ENCODE peak calls at places on chromosome 12, in five cellular contexts. One of them, this sample, is unnamed.

GRCh38 chr12:54650409-54650808 is 2.2 kb upstream of the DCD start:
- DNase-seq in GM23248: peak; percentile 40
- DNase-seq in testis: no peak
- DNase-seq in PC-3: peak; percentile 20
- DNase-seq in endodermal cell: no peak
- DNase-seq in this sample: no peak

GRCh38 chr12:48105321-48105866 is 485 bp downstream of the SENP1 start:
- DNase-seq in GM23248: peak; percentile 62
- DNase-seq in testis: no peak
- DNase-seq in PC-3: peak; percentile 27
- DNase-seq in endodermal cell: no peak
- DNase-seq in this sample: no peak

GRCh38 chr12:104384141-104384880 is 72.4 kb upstream of the CHST11 start:
- DNase-seq in GM23248: no peak
- DNase-seq in testis: no peak
- DNase-seq in PC-3: peak; percentile 26
- DNase-seq in endodermal cell: no peak
- DNase-seq in this sample: no peak

GRCh38 chr12:111437816-111438454 is 32.2 kb downstream of the SH2B3 start:
- DNase-seq in GM23248: peak; percentile 92
- DNase-seq in testis: no peak
- DNase-seq in PC-3: peak; percentile 43
- DNase-seq in endodermal cell: peak; percentile 64
- DNase-seq in this sample: no peak

GRCh38 chr12:121132601-121133481 is at the start of gene P2RX7:
- DNase-seq in GM23248: peak; percentile 91
- DNase-seq in testis: peak; percentile 94
- DNase-seq in PC-3: peak; percentile 95
- DNase-seq in endodermal cell: peak; percentile 92
- DNase-seq in this sample: peak; percentile 83

GRCh38 chr12:119835068-119835467 is 42.1 kb downstream of the CIT start:
- DNase-seq in GM23248: peak; percentile 10
- DNase-seq in testis: no peak
- DNase-seq in PC-3: peak; percentile 16
- DNase-seq in endodermal cell: peak; percentile 83
- DNase-seq in this sample: peak; percentile 39

GRCh38 chr12:21301-22189 is 45.0 kb upstream of the IQSEC3 start:
- DNase-seq in GM23248: no peak
- DNase-seq in testis: peak; percentile 11
- DNase-seq in PC-3: peak; percentile 0
- DNase-seq in endodermal cell: peak; percentile 39
- DNase-seq in this sample: no peak

GRCh38 chr12:76860301-76860700 is 18.5 kb downstream of the CSRP2 start:
- DNase-seq in GM23248: no peak
- DNase-seq in testis: no peak
- DNase-seq in PC-3: no peak
- DNase-seq in endodermal cell: no peak
- DNase-seq in this sample: no peak

GRCh38 chr12:49825360-49825970 is 2.7 kb downstream of the NCKAP5L start:
- DNase-seq in GM23248: peak; percentile 88
- DNase-seq in testis: no peak
- DNase-seq in PC-3: no peak
- DNase-seq in endodermal cell: peak; percentile 72
- DNase-seq in this sample: peak; percentile 66

GRCh38 chr12:120474092-120474960 is 4.8 kb upstream of the SRSF9 start:
- DNase-seq in GM23248: peak; percentile 92
- DNase-seq in testis: peak; percentile 52
- DNase-seq in PC-3: peak; percentile 99
- DNase-seq in endodermal cell: peak; percentile 74
- DNase-seq in this sample: peak; percentile 47

GRCh38 chr12:998020-998874 is 7.2 kb downstream of the ERC1 start:
- DNase-seq in GM23248: no peak
- DNase-seq in testis: no peak
- DNase-seq in PC-3: no peak
- DNase-seq in endodermal cell: peak; percentile 42
- DNase-seq in this sample: no peak

GRCh38 chr12:462936-463705 is 3.4 kb downstream of the B4GALNT3 start:
- DNase-seq in GM23248: no peak
- DNase-seq in testis: no peak
- DNase-seq in PC-3: peak; percentile 66
- DNase-seq in endodermal cell: peak; percentile 64
- DNase-seq in this sample: no peak

GRCh38 chr12:8033153-8034044 is 883 bp downstream of the FOXJ2 start:
- DNase-seq in GM23248: peak; percentile 67
- DNase-seq in testis: peak; percentile 91
- DNase-seq in PC-3: peak; percentile 26
- DNase-seq in endodermal cell: peak; percentile 88
- DNase-seq in this sample: peak; percentile 91

GRCh38 chr12:115374480-115375187 is 690.7 kb upstream of the TBX3 start:
- DNase-seq in GM23248: no peak
- DNase-seq in testis: no peak
- DNase-seq in PC-3: no peak
- DNase-seq in endodermal cell: no peak
- DNase-seq in this sample: no peak

GRCh38 chr12:115377781-115378180 is 693.8 kb upstream of the TBX3 start:
- DNase-seq in GM23248: no peak
- DNase-seq in testis: no peak
- DNase-seq in PC-3: peak; percentile 41
- DNase-seq in endodermal cell: no peak
- DNase-seq in this sample: no peak

GRCh38 chr12:115378296-115378695 is 694.3 kb upstream of the TBX3 start:
- DNase-seq in GM23248: no peak
- DNase-seq in testis: no peak
- DNase-seq in PC-3: no peak
- DNase-seq in endodermal cell: no peak
- DNase-seq in this sample: no peak

GRCh38 chr12:115377230-115377629 is 693.3 kb upstream of the TBX3 start:
- DNase-seq in GM23248: no peak
- DNase-seq in testis: no peak
- DNase-seq in PC-3: no peak
- DNase-seq in endodermal cell: no peak
- DNase-seq in this sample: no peak

GRCh38 chr12:115375188-115375991 is 691.4 kb upstream of the TBX3 start:
- DNase-seq in GM23248: peak; percentile 75
- DNase-seq in testis: no peak
- DNase-seq in PC-3: peak; percentile 74
- DNase-seq in endodermal cell: peak; percentile 57
- DNase-seq in this sample: no peak
- H3K36me3 ChIP-seq in GM23248: no peaks in the 10 kb centered on the region
- H3K36me3 ChIP-seq in testis: no peaks in the 10 kb centered on the region
- H3K36me3 ChIP-seq in PC-3: no peaks in the 10 kb centered on the region
- H3K36me3 ChIP-seq in endodermal cell: no peaks in the 10 kb centered on the region
- H3K36me3 ChIP-seq in this sample: no peaks in the 10 kb centered on the region

GRCh38 chr12:20513189-20513588 is 144.9 kb downstream of the PDE3A start:
- DNase-seq in GM23248: peak; percentile 18
- DNase-seq in testis: no peak
- DNase-seq in PC-3: no peak
- DNase-seq in endodermal cell: no peak
- DNase-seq in this sample: no peak
- H3K36me3 ChIP-seq in GM23248: no peaks in the 10 kb centered on the region
- H3K36me3 ChIP-seq in testis: no peaks in the 10 kb centered on the region
- H3K36me3 ChIP-seq in PC-3: no peaks in the 10 kb centered on the region
- H3K36me3 ChIP-seq in endodermal cell: no peaks in the 10 kb centered on the region
- H3K36me3 ChIP-seq in this sample: no peaks in the 10 kb centered on the region

GRCh38 chr12:108647936-108648287 is 14.2 kb upstream of the SELPLG start:
- DNase-seq in GM23248: no peak
- DNase-seq in testis: no peak
- DNase-seq in PC-3: no peak
- DNase-seq in endodermal cell: peak; percentile 57
- DNase-seq in this sample: no peak
- H3K36me3 ChIP-seq in GM23248: peaks cover 78% of the 10 kb centered on the region
- H3K36me3 ChIP-seq in testis: no peaks in the 10 kb centered on the region
- H3K36me3 ChIP-seq in PC-3: peaks cover 74% of the 10 kb centered on the region
- H3K36me3 ChIP-seq in endodermal cell: peaks cover 98% of the 10 kb centered on the region
- H3K36me3 ChIP-seq in this sample: peaks cover 11% of the 10 kb centered on the region

GRCh38 chr12:31279525-31279924 is 46.4 kb downstream of the SINHCAF start:
- DNase-seq in GM23248: no peak
- DNase-seq in testis: no peak
- DNase-seq in PC-3: no peak
- DNase-seq in endodermal cell: peak; percentile 55
- DNase-seq in this sample: no peak

GRCh38 chr12:31277081-31277480 is 48.9 kb downstream of the SINHCAF start:
- DNase-seq in GM23248: no peak
- DNase-seq in testis: no peak
- DNase-seq in PC-3: no peak
- DNase-seq in endodermal cell: no peak
- DNase-seq in this sample: no peak

GRCh38 chr12:31280183-31280582 is 45.8 kb downstream of the SINHCAF start:
- DNase-seq in GM23248: no peak
- DNase-seq in testis: no peak
- DNase-seq in PC-3: no peak
- DNase-seq in endodermal cell: no peak
- DNase-seq in this sample: no peak

GRCh38 chr12:31275491-31275890 is 50.5 kb downstream of the SINHCAF start:
- DNase-seq in GM23248: no peak
- DNase-seq in testis: no peak
- DNase-seq in PC-3: no peak
- DNase-seq in endodermal cell: no peak
- DNase-seq in this sample: no peak

DNA sequence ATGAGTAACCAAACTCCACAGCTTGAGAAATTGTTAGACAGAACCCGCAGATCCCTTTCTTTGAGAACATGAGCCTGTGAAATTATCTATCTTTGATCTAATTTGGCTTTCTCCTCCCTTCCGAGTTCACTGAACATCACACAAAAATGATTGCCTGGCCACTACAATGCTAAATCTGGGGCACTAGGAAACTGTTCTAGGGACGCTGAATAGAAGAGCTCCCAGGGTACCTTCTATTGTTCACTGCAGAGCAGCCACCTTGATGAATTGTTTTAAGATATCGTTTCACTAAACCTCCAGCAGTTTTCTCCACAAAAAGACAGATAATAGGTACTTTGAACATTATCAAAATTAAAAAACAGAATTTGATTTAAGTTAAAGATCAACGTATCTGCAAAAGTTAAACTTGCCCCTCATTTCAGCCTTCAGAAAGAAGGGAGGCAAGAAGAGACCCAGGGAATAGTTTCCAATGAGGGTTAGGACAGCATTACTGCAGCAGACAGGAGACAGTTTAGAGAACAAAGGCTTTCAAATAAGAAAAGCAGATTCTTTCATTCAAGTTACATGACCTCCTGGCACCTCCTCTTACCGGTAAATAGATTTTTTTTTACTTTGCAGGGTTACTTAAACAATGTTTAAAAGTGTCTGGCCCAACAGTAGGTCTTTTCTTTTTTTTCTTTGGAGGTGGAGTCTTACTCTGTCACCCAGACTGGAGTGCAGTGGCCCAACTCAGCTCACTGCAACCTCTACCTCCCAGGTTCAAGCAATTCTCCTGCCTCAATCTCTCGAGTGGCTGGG is 47.3 kb downstream of the SINHCAF start:
- DNase-seq in GM23248: no peak
- DNase-seq in testis: no peak
- DNase-seq in PC-3: no peak
- DNase-seq in endodermal cell: no peak
- DNase-seq in this sample: no peak
- H3K36me3 ChIP-seq in GM23248: peaks cover 5% of the 10 kb centered on the region
- H3K36me3 ChIP-seq in testis: no peaks in the 10 kb centered on the region
- H3K36me3 ChIP-seq in PC-3: peaks cover 4% of the 10 kb centered on the region
- H3K36me3 ChIP-seq in endodermal cell: peaks cover 66% of the 10 kb centered on the region
- H3K36me3 ChIP-seq in this sample: peaks cover 21% of the 10 kb centered on the region

GRCh38 chr12:53180931-53181645 is 363 bp upstream of the CSAD start:
- DNase-seq in GM23248: peak; percentile 85
- DNase-seq in testis: peak; percentile 84
- DNase-seq in PC-3: peak; percentile 86
- DNase-seq in endodermal cell: peak; percentile 93
- DNase-seq in this sample: peak; percentile 98

GRCh38 chr12:53184828-53185227 is 4.1 kb upstream of the CSAD start:
- DNase-seq in GM23248: no peak
- DNase-seq in testis: no peak
- DNase-seq in PC-3: no peak
- DNase-seq in endodermal cell: no peak
- DNase-seq in this sample: no peak

GRCh38 chr12:53180270-53180930 is at the start of the genes CSAD and ZNF740:
- DNase-seq in GM23248: peak; percentile 99
- DNase-seq in testis: peak; percentile 98
- DNase-seq in PC-3: peak; percentile 98
- DNase-seq in endodermal cell: peak; percentile 100
- DNase-seq in this sample: peak; percentile 99

GRCh38 chr12:53181935-53182334 is 1.2 kb upstream of the CSAD start:
- DNase-seq in GM23248: peak; percentile 27
- DNase-seq in testis: no peak
- DNase-seq in PC-3: no peak
- DNase-seq in endodermal cell: peak; percentile 29
- DNase-seq in this sample: no peak

DNA sequence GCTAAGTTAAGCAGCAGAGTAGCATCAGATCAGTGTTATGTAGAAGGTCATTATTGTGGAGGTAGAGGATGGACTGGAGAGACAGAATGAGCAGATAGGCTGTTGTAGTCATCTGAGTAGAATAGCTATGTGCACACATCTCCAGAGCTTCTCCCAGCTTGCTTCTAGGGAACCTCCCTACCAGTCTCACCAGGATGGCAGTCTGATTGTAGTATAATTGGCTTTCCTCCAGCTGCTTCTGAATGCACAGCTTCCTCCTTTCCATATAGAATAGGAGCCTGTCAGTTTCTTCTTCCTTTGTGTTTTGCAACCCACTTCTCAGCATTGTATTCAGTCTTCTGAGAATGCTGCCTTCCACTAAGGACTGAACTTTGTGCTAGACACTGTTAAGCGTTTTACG is 2.1 kb upstream of the CSAD start:
- DNase-seq in GM23248: peak; percentile 47
- DNase-seq in testis: no peak
- DNase-seq in PC-3: peak; percentile 23
- DNase-seq in endodermal cell: no peak
- DNase-seq in this sample: no peak
- H3K36me3 ChIP-seq in GM23248: peaks cover 36% of the 10 kb centered on the region
- H3K36me3 ChIP-seq in testis: peaks cover 3% of the 10 kb centered on the region
- H3K36me3 ChIP-seq in PC-3: peaks cover 46% of the 10 kb centered on the region
- H3K36me3 ChIP-seq in endodermal cell: peaks cover 64% of the 10 kb centered on the region
- H3K36me3 ChIP-seq in this sample: peaks cover 19% of the 10 kb centered on the region

DNA sequence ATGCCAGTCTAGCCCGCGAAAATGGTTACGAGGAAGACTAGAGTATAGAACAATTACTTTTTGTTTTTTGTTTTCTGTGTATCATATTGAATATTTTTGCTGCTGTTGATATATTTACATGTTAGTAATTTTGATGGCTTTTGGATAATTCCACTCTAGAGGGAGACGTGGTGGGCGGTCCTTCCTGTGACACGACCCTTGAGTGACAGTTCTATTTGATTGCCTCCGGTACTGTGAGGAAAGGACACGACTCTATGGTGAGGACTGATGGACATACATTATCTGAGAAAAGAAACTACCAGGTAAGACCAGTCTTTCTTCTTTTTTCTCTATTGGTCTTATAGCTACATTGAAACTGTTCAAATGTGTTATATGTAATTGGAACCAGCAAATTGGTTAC is 34.7 kb downstream of the CNOT2 start:
- DNase-seq in GM23248: no peak
- DNase-seq in testis: no peak
- DNase-seq in PC-3: no peak
- DNase-seq in endodermal cell: no peak
- DNase-seq in this sample: peak; percentile 9
- H3K36me3 ChIP-seq in GM23248: peaks cover 12% of the 10 kb centered on the region
- H3K36me3 ChIP-seq in testis: no peaks in the 10 kb centered on the region
- H3K36me3 ChIP-seq in PC-3: peaks cover 12% of the 10 kb centered on the region
- H3K36me3 ChIP-seq in endodermal cell: peaks cover 40% of the 10 kb centered on the region
- H3K36me3 ChIP-seq in this sample: no peaks in the 10 kb centered on the region

This sample was measured in H7.